ENCODE peak calls at places on chromosomes 2 and 18, in five cellular contexts. N is HL-60, A is fibroblast of pulmonary artery, S is Peyer's patch, E is HCT116. U is an unnamed sample.

GRCh38 chr2:37916512-37917082 is 8.5 kb upstream of the RMDN2 start:
- DNase-seq in N (no peak), E (no peak), S (no peak), A (peak), U (peak)

GRCh38 chr2:75130171-75130570 is 69.1 kb downstream of the TACR1 start:
- DNase-seq in E (no peak), N (no peak), S (no peak), A (no peak), U (no peak)

GRCh38 chr2:25159947-25160346 is 8.4 kb downstream of the POMC start:
- DNase-seq in S (no peak), A (peak), N (no peak), E (no peak), U (no peak)

GRCh38 chr2:33522571-33522970 is 46.1 kb downstream of the RASGRP3 start:
- DNase-seq in A (no peak), S (no peak), E (no peak), N (no peak), U (no peak)

GRCh38 chr2:8676915-8677645 is 4.8 kb upstream of the ID2 start:
- DNase-seq in N (no peak), S (no peak), A (no peak), E (no peak), U (peak)

GRCh38 chr2:240960309-240960962 is 38.0 kb upstream of the SNED1 start:
- DNase-seq in S (peak), A (peak), N (no peak), E (no peak), U (peak)

GRCh38 chr18:31648966-31649429 is 35.4 kb downstream of the B4GALT6 start:
- DNase-seq in S (no peak), N (no peak), A (peak), E (peak), U (peak)

GRCh38 chr2:191659198-191659597 is 18.7 kb upstream of the NABP1 start:
- DNase-seq in E (no peak), S (no peak), A (no peak), N (no peak), U (no peak)

GRCh38 chr2:102304711-102305591 is 6.4 kb upstream of the IL1RL1 start:
- DNase-seq in S (no peak), A (no peak), E (no peak), N (no peak), U (peak)

GRCh38 chr2:43939695-43940094 is 56.1 kb downstream of the LRPPRC start:
- DNase-seq in A (no peak), N (no peak), E (no peak), S (no peak), U (no peak)

GRCh38 chr2:204363513-204363912 is 181.8 kb upstream of the PARD3B start:
- DNase-seq in N (no peak), E (no peak), S (no peak), A (no peak), U (no peak)

GRCh38 chr2:148273158-148273691 is 252.3 kb downstream of the MBD5 start:
- DNase-seq in S (no peak), E (no peak), N (no peak), A (no peak), U (peak)

GRCh38 chr2:122145805-122146204 is 390.4 kb downstream of the TSN start:
- DNase-seq in S (no peak), A (no peak), N (no peak), E (no peak), U (no peak)

GRCh38 chr2:239180526-239181073 is 220.2 kb downstream of the HDAC4 start:
- DNase-seq in S (peak), E (no peak), N (no peak), A (no peak), U (no peak)

GRCh38 chr18:382423-382984 is 114.7 kb upstream of the THOC1 start:
- DNase-seq in S (no peak), N (no peak), A (no peak), E (no peak), U (no peak)

GRCh38 chr2:176082885-176083731 is 654 bp downstream of the EVX2 start:
- DNase-seq in A (no peak), N (no peak), E (no peak), S (no peak), U (no peak)

GRCh38 chr2:60094450-60094929 is 459.0 kb downstream of the BCL11A start:
- DNase-seq in A (no peak), S (no peak), E (no peak), N (no peak), U (no peak)

GRCh38 chr2:26591619-26592505 is 49.3 kb downstream of the CIB4 start:
- DNase-seq in S (peak), N (no peak), E (no peak), A (no peak), U (no peak)

GRCh38 chr2:120346034-120346666 is at the start of gene INHBB:
- DNase-seq in E (no peak), A (no peak), N (no peak), S (no peak), U (no peak)

GRCh38 chr18:23324056-23324811 is 128.9 kb upstream of the RIOK3 start:
- DNase-seq in E (no peak), A (no peak), S (no peak), N (no peak), U (peak)

GRCh38 chr18:55322176-55322735 is 265.7 kb downstream of the TCF4 start:
- DNase-seq in E (no peak), A (peak), N (no peak), S (peak), U (peak)

GRCh38 chr2:28736034-28736433 is 15.6 kb upstream of the PPP1CB start:
- DNase-seq in S (no peak), A (peak), E (no peak), N (no peak), U (no peak)

GRCh38 chr2:217273158-217273557 is 413.3 kb upstream of the TNP1 start:
- DNase-seq in E (no peak), S (no peak), A (no peak), N (no peak), U (no peak)

GRCh38 chr2:223789423-223789822 is 48.0 kb downstream of the AP1S3 start:
- DNase-seq in S (no peak), N (no peak), A (no peak), E (no peak), U (no peak)

GRCh38 chr2:32622570-32623310 is 5.1 kb upstream of the TTC27 start:
- DNase-seq in N (no peak), A (no peak), E (no peak), S (no peak), U (no peak)

GRCh38 chr2:85243101-85244072 is 84.4 kb downstream of the TGOLN2 start:
- DNase-seq in E (no peak), S (no peak), N (no peak), A (no peak), U (peak)

GRCh38 chr2:128442891-128443302 is 124.2 kb upstream of the HS6ST1 start:
- DNase-seq in E (no peak), S (peak), N (no peak), A (peak), U (peak)

GRCh38 chr2:64975232-64975791 is 13.9 kb upstream of the SLC1A4 start:
- DNase-seq in S (no peak), E (peak), A (peak), N (no peak), U (peak)

GRCh38 chr2:216989335-216990129 is 129.7 kb upstream of the TNP1 start:
- DNase-seq in N (no peak), S (no peak), A (peak), E (no peak), U (peak)

GRCh38 chr2:198930170-198930569 is 527.6 kb downstream of the SATB2 start:
- DNase-seq in N (no peak), S (no peak), E (no peak), A (no peak), U (no peak)

GRCh38 chr2:118012778-118013177 is 1.1 kb downstream of the CCDC93 start:
- DNase-seq in E (no peak), N (no peak), S (no peak), A (no peak), U (no peak)

GRCh38 chr18:14117611-14118010 is 14.6 kb downstream of the ZNF519 start:
- DNase-seq in A (no peak), N (no peak), S (no peak), E (no peak), U (peak)

GRCh38 chr2:191391171-191391570 is 146.0 kb downstream of the MYO1B start:
- DNase-seq in E (no peak), S (no peak), A (no peak), N (no peak), U (no peak)

GRCh38 chr2:191501390-191502168 is 176.4 kb upstream of the NABP1 start:
- DNase-seq in E (peak), S (no peak), A (peak), N (no peak), U (peak)

GRCh38 chr18:3051718-3052410 is 38.9 kb upstream of the LPIN2 start:
- DNase-seq in E (no peak), N (no peak), A (no peak), S (peak), U (no peak)

GRCh38 chr2:99421469-99421868 is 68.3 kb downstream of the REV1 start:
- DNase-seq in E (no peak), N (no peak), S (no peak), A (peak), U (peak)

GRCh38 chr2:150624001-150624401 is 136.5 kb upstream of the RND3 start:
- DNase-seq in A (peak), S (no peak), E (no peak), N (no peak), U (no peak)

GRCh38 chr2:53549497-53549896 is 218.1 kb upstream of the CHAC2 start:
- DNase-seq in E (no peak), N (no peak), A (no peak), S (no peak), U (no peak)

GRCh38 chr2:21467910-21468309 is 344.1 kb downstream of the TDRD15 start:
- DNase-seq in S (no peak), N (no peak), E (no peak), A (no peak), U (peak)
- H3K4me3 ChIP-seq in S (no peak), N (no peak), E (no peak), A (no peak), U (no peak)

GRCh38 chr18:72089432-72089831 is 454.7 kb downstream of the CBLN2 start:
- DNase-seq in A (no peak), N (no peak), E (no peak), S (no peak), U (no peak)

GRCh38 chr18:72091369-72091768 is 452.8 kb downstream of the CBLN2 start:
- DNase-seq in S (no peak), A (no peak), E (no peak), N (no peak), U (no peak)

GRCh38 chr18:72086421-72086820 is 457.7 kb downstream of the CBLN2 start:
- DNase-seq in N (no peak), A (peak), E (no peak), S (no peak), U (peak)
- TF ChIP-seq CTCF in N (peak), A (peak), E (peak), S (no peak), U (peak)

GRCh38 chr2:69958480-69958879 is 3.0 kb downstream of the ASPRV1 start:
- DNase-seq in S (no peak), N (no peak), A (no peak), E (no peak), U (no peak)

GRCh38 chr2:69960821-69961220 is 610 bp downstream of the ASPRV1 start:
- DNase-seq in A (no peak), N (no peak), S (no peak), E (no peak), U (no peak)

GRCh38 chr2:69961496-69961895 is at the start of gene ASPRV1:
- DNase-seq in A (no peak), S (no peak), E (no peak), N (no peak), U (no peak)

GRCh38 chr2:69957970-69958369 is 3.5 kb downstream of the ASPRV1 start:
- DNase-seq in A (no peak), E (no peak), N (no peak), S (no peak), U (no peak)

GRCh38 chr2:69959425-69959824 is 2.0 kb downstream of the ASPRV1 start:
- DNase-seq in E (no peak), A (no peak), S (no peak), N (no peak), U (no peak)
- H3K4me3 ChIP-seq in E (no peak), A (no peak), S (no peak), N (no peak), U (no peak)

DNA sequence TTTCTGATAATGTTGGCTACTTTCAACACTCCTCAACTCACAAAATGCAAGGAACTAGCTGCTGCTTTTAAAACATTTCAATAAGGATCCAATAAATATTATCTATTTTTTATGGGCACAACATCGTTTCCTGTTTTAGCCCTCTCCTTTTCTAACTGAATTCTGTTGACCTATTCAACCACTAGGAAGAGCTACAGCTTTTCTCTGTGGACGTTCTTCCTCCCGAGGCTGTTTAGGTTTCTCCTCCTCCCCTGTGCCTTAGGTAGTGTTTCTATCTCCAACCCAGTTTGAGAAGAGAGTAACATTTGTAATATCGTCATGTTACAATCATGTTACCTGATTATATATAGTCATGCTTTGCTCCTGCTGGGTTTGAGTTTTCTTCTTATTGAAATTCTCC is 91.3 kb upstream of the ITGB6 start:
- DNase-seq in S (no peak), N (no peak), A (no peak), E (no peak), U (no peak)
- TF ChIP-seq CTCF in S (no peak), N (no peak), A (peak), E (no peak), U (peak)

GRCh38 chr2:17754773-17755425 is 961 bp downstream of the GEN1 start:
- DNase-seq in A (peak), S (no peak), N (no peak), E (no peak), U (peak)
- H3K4me3 ChIP-seq in A (peak), S (peak), N (peak), E (peak), U (peak)

GRCh38 chr2:111029135-111029927 is 91.4 kb upstream of the BCL2L11 start:
- DNase-seq in E (no peak), S (peak), N (peak), A (no peak), U (no peak)

GRCh38 chr2:111030271-111030891 is 90.3 kb upstream of the BCL2L11 start:
- DNase-seq in S (no peak), E (no peak), A (no peak), N (no peak), U (peak)

GRCh38 chr2:111025288-111025687 is 95.4 kb upstream of the BCL2L11 start:
- DNase-seq in S (no peak), A (no peak), E (no peak), N (no peak), U (no peak)

GRCh38 chr2:111031546-111032484 is 88.9 kb upstream of the BCL2L11 start:
- DNase-seq in S (no peak), E (no peak), N (no peak), A (no peak), U (no peak)

DNA sequence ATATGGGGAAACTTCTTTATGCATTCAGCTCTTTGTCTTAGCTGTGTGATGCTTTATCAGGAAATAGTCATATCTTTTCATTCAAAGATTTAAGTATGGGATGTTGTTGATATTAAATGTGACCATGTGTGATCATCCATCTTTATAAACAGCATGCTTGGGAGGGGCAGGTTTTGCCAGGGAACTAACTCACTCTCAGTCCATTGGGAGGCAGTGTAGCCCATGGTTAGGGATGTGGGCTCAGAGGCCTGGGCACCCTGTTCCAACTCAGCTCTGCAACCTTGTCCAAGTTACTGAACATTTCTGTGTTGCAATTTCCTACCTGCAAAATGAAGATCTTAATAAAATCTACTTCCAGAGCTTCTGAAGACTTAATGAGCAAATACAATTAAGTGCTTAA is 92.0 kb upstream of the BCL2L11 start:
- DNase-seq in A (peak), S (no peak), E (peak), N (no peak), U (peak)
- TF ChIP-seq CTCF in A (peak), S (peak), E (peak), N (no peak), U (peak)

GRCh38 chr18:79456105-79456980 is 60.6 kb downstream of the NFATC1 start:
- DNase-seq in N (no peak), E (no peak), S (no peak), A (no peak), U (no peak)

GRCh38 chr18:79452190-79452990 is 56.7 kb downstream of the NFATC1 start:
- DNase-seq in A (no peak), S (no peak), E (no peak), N (no peak), U (no peak)

GRCh38 chr18:79455261-79455660 is 59.5 kb downstream of the NFATC1 start:
- DNase-seq in N (no peak), S (no peak), E (no peak), A (no peak), U (no peak)

GRCh38 chr18:79452991-79453645 is 57.4 kb downstream of the NFATC1 start:
- DNase-seq in A (no peak), N (no peak), S (no peak), E (no peak), U (no peak)

DNA sequence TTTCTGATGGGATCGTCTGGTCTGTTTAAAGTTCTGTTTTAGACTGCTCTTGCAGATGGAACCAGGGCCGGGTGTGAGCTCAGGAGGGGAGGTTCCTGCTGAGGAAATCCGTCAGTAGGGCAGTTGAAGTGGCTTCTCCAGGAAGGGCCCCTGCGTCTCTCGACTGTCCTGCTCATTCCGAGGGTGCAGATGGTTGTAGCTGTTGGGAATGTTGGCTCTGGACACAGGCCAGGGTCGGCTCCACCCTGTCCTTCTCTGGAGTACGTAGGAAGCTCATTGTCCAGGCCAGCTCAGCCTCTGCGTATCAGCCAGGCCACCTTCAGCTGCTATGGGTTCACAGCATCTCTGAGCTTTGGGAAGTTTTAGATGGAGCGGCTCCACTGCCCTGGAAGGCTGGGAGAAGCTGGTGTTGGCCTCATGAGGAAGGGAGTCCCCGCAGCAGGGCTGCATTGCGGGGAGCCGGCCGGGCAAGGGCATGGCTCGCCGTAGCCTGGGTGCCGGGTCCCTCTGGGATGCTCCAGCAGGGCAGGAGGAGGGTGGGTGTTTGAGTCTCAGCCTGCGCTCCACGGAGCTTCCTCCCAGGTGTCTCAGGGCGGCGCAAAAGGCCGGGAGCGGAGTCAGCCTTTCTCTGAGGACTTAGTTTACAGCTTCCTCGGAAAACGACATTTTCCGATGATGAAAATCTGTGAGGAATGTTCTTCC is 58.5 kb downstream of the NFATC1 start:
- DNase-seq in E (no peak), A (peak), N (no peak), S (no peak), U (no peak)
- H3K4me3 ChIP-seq in E (no peak), A (no peak), N (no peak), S (no peak), U (no peak)

DNA sequence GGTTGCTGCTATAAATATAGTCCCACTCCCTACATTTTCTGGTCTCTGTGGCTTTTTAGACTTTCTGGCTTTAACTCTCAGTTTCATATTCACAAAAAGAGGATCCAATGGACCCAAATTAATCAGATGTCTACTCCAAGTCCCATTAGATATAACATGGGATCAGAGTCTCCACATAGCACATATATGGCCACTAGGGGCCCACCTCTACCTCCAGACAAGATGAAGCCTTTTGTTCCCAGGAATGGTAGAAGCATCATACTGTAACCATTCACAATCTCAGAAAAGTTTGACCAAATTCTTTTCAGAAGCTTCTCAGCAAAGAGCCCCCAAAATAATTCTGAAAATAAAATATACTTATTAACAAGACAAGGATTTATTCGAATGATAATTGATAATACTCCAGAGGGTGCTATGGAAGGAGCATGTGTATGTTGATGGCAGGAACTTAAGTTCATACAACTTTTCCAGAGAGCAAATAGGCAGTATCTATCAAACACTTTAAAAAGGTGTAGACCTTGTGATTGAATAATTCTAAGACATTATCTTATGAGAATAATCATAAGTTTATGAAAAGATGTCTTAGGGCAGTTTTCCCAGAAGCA is 382.3 kb upstream of the CRIM1 start:
- DNase-seq in A (peak), E (no peak), N (peak), S (no peak), U (peak)
- TF ChIP-seq CTCF in A (peak), E (peak), N (peak), S (peak), U (peak)

GRCh38 chr2:96241901-96242611 is 23.7 kb downstream of the TMEM127 start:
- DNase-seq in E (no peak), A (peak), N (no peak), S (no peak), U (peak)
- H3K4me3 ChIP-seq in E (no peak), A (no peak), N (no peak), S (no peak), U (no peak)

DNA sequence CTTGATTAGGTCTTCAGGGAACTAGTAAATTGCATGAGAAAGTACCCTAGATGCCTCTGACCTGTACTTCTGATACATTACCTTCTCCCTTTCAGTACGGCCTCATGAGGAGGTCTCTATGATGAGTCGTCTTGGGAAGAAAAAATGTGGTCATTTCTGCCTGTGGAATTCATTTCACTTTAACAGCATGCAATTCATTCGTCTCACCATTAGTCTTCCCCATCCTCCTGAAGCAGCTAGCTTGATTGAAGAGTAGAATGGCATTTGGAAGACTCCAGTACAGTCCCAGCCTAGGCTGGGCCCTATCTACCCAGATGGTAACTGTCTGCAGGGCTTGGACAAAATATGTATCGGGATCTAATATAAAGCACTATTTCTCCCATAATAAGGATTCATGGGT is 52.1 kb downstream of the TMX3 start:
- DNase-seq in E (no peak), N (no peak), A (peak), S (no peak), U (peak)
- TF ChIP-seq CTCF in E (no peak), N (no peak), A (peak), S (no peak), U (peak)